ENCODE peak calls at places on chromosomes 13 and 19, in eight cellular contexts. S is thoracic aorta, V is ascending aorta, J is left lung, X is spleen, K is SK-N-SH, F is fibroblast of lung, H is colonic mucosa. G is an unnamed sample.

GRCh38 chr19:35350591-35350990 is 2.9 kb downstream of the FFAR1 start:
- DNase-seq in S (no peak), V (no peak), J (peak; percentile 56), X (peak; percentile 78), K (no peak), F (no peak), H (no peak), G (no peak)

GRCh38 chr13:38636756-38637155 is 50.1 kb upstream of the FREM2 start:
- DNase-seq in S (no peak), V (no peak), J (no peak), X (no peak), K (no peak), F (no peak), H (peak; percentile 59), G (peak; percentile 70)

GRCh38 chr13:113762075-113762474 is 3.0 kb downstream of the TMEM255B start:
- DNase-seq in S (no peak), V (no peak), J (no peak), X (no peak), K (no peak), F (no peak), H (no peak), G (no peak)

GRCh38 chr19:861756-862528 is 2.5 kb downstream of the CFD start:
- DNase-seq in S (no peak), V (no peak), J (peak; percentile 88), X (peak; percentile 88), K (peak; percentile 95), F (peak; percentile 34), H (peak; percentile 76), G (peak; percentile 48)

GRCh38 chr19:55080915-55081772 is 5.5 kb downstream of the EPS8L1 start:
- DNase-seq in S (no peak), V (peak; percentile 77), J (peak; percentile 95), X (peak; percentile 96), K (peak; percentile 94), F (peak; percentile 53), H (peak; percentile 96), G (peak; percentile 76)

GRCh38 chr13:91158015-91158390 is 189.5 kb upstream of the MIR17HG start:
- DNase-seq in S (no peak), V (no peak), J (no peak), X (no peak), K (no peak), F (no peak), H (no peak), G (no peak)

GRCh38 chr13:64154514-64154913 is 2738.9 kb upstream of the PCDH20 start:
- DNase-seq in S (no peak), V (no peak), J (no peak), X (no peak), K (peak; percentile 4), F (peak; percentile 54), H (no peak), G (no peak)

GRCh38 chr19:54188224-54188871 is 1.0 kb downstream of the MBOAT7 start:
- DNase-seq in S (no peak), V (no peak), J (peak; percentile 63), X (peak; percentile 84), K (no peak), F (no peak), H (peak; percentile 63), G (no peak)

GRCh38 chr13:35727881-35728280 is 251.4 kb upstream of the MAB21L1 start:
- DNase-seq in S (no peak), V (no peak), J (no peak), X (no peak), K (no peak), F (no peak), H (no peak), G (peak; percentile 77)

GRCh38 chr19:17337675-17338439 is 504 bp downstream of the GTPBP3 start:
- DNase-seq in S (no peak), V (no peak), J (no peak), X (peak; percentile 86), K (peak; percentile 62), F (no peak), H (peak; percentile 51), G (peak; percentile 4)

GRCh38 chr13:34738251-34739170 is 203.6 kb upstream of the NBEA start:
- DNase-seq in S (no peak), V (no peak), J (no peak), X (no peak), K (no peak), F (no peak), H (no peak), G (no peak)

GRCh38 chr19:13053761-13054604 is 48.7 kb downstream of the LYL1 start:
- DNase-seq in S (no peak), V (peak; percentile 93), J (peak; percentile 91), X (no peak), K (peak; percentile 73), F (peak; percentile 89), H (peak; percentile 70), G (peak; percentile 48)

GRCh38 chr19:39709026-39709872 is 5.0 kb downstream of the LGALS14 start:
- DNase-seq in S (no peak), V (no peak), J (no peak), X (no peak), K (no peak), F (no peak), H (no peak), G (peak; percentile 32)

GRCh38 chr19:39124136-39124764 is 1.3 kb upstream of the PAK4 start:
- DNase-seq in S (no peak), V (no peak), J (no peak), X (no peak), K (no peak), F (no peak), H (no peak), G (no peak)

GRCh38 chr13:39039033-39039432 is 777 bp downstream of the NHLRC3 start:
- DNase-seq in S (no peak), V (no peak), J (no peak), X (no peak), K (no peak), F (no peak), H (no peak), G (no peak)

GRCh38 chr19:55179570-55180484 is at the start of gene SYT5:
- DNase-seq in S (no peak), V (no peak), J (no peak), X (peak; percentile 82), K (peak; percentile 86), F (no peak), H (peak; percentile 62), G (no peak)

GRCh38 chr19:49161987-49162386 is 4.4 kb downstream of the TRPM4 start:
- DNase-seq in S (no peak), V (no peak), J (no peak), X (no peak), K (no peak), F (no peak), H (no peak), G (no peak)

GRCh38 chr19:49165865-49166301 is 8.3 kb downstream of the TRPM4 start:
- DNase-seq in S (no peak), V (no peak), J (no peak), X (no peak), K (peak; percentile 51), F (no peak), H (no peak), G (no peak)

GRCh38 chr19:49167857-49168409 is 10.3 kb downstream of the TRPM4 start:
- DNase-seq in S (no peak), V (no peak), J (no peak), X (no peak), K (no peak), F (no peak), H (no peak), G (no peak)

GRCh38 chr19:49168421-49168820 is 10.8 kb downstream of the TRPM4 start:
- DNase-seq in S (no peak), V (no peak), J (no peak), X (no peak), K (no peak), F (no peak), H (no peak), G (no peak)

DNA sequence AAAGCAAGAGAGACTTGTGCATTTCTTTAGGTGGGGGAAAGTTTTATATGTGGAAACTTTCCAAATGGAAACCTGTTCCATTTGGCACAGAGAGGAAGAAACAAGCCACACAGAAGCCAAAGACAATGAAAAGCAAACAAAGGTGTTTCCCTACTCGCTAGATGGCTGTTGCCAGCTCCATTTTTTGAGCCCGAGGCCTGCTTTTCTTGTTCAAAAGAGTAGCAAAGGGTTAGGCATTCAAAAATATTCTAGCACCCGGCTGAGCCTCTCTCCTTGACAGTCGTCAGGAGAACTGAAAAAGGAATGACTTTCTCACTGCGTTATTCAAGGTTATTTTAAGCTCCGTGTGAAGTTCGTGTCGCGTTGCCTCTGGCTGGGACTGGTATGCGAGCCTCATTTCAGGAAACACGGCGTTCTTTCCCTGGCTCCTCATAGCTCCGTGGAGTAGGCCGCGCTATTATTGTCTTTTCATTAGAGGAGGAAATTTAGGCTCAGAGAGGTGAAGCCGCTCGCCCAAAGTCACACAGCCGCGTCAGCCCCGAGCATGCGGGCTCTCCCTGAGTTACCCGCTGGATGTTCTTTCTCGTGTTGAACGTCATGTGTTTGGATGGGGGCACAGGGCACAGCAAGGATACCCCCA is 7.6 kb downstream of the TRPM4 start:
- DNase-seq in S (no peak), V (peak; percentile 82), J (no peak), X (no peak), K (no peak), F (no peak), H (no peak), G (peak; percentile 18)
- TF ChIP-seq CTCF in S (no peak), V (no peak), J (no peak), X (no peak), K (no peak), F (no peak), H (no peak), G (no peak)

GRCh38 chr13:33123066-33123940 is 107.1 kb downstream of the KL start:
- DNase-seq in S (no peak), V (peak; percentile 73), J (no peak), X (no peak), K (no peak), F (peak; percentile 79), H (no peak), G (no peak)

GRCh38 chr13:33119022-33119735 is 103.0 kb downstream of the KL start:
- DNase-seq in S (no peak), V (no peak), J (no peak), X (no peak), K (no peak), F (no peak), H (no peak), G (no peak)

GRCh38 chr13:33116321-33117010 is 100.2 kb downstream of the KL start:
- DNase-seq in S (no peak), V (no peak), J (no peak), X (no peak), K (no peak), F (no peak), H (no peak), G (no peak)

GRCh38 chr13:33115274-33115673 is 99.1 kb downstream of the KL start:
- DNase-seq in S (no peak), V (no peak), J (no peak), X (no peak), K (no peak), F (no peak), H (no peak), G (no peak)

GRCh38 chr13:33119886-33120543 is 103.8 kb downstream of the KL start:
- DNase-seq in S (no peak), V (no peak), J (no peak), X (no peak), K (peak; percentile 43), F (no peak), H (no peak), G (peak; percentile 89)
- H3K4me3 ChIP-seq in S (no peak overlapping the region), V (no peak overlapping the region), J (no peak overlapping the region), X (no peak overlapping the region), K (no peak overlapping the region), F (no peak overlapping the region), H (no peak overlapping the region), G (no peak overlapping the region)

GRCh38 chr19:45747513-45747912 is 14.3 kb downstream of the MEIOSIN start:
- DNase-seq in S (no peak), V (no peak), J (no peak), X (no peak), K (no peak), F (no peak), H (no peak), G (no peak)
- H3K27me3 ChIP-seq in S (no peaks in the 10 kb centered on the region), V (no peaks in the 10 kb centered on the region), J (no peaks in the 10 kb centered on the region), X (no peaks in the 10 kb centered on the region), K (no peaks in the 10 kb centered on the region), F (peaks cover 15% of the 10 kb centered on the region), H (no peaks in the 10 kb centered on the region), G (no peaks in the 10 kb centered on the region)

GRCh38 chr19:42872608-42873007 is 6.9 kb downstream of the PSG1 start:
- DNase-seq in S (no peak), V (no peak), J (no peak), X (no peak), K (no peak), F (no peak), H (no peak), G (no peak)
- TF ChIP-seq CTCF in S (no peak), V (no peak), J (no peak), X (no peak), K (peak; percentile 9), F (no peak), H (no peak), G (peak; percentile 22)